ENCODE peak calls at places on chromosomes 5 and 9, in nine cellular contexts. X is cardiac muscle cell, G is foreskin fibroblast, F is T-helper 2 cell, S is HepG2, C is Karpas-422, N is G401, J is non-pigmented ciliary epithelial cell, U is head of caudate nucleus. D is an unnamed sample.

GRCh38 chr9:113969343-113969742 is 93.2 kb downstream of the ZNF618 start:
- DNase-seq in F (no peak), X (no peak), S (no peak), C (no peak), G (no peak), J (no peak), U (no peak), N (no peak), D (no peak)

GRCh38 chr9:74205071-74205470 is 292.1 kb upstream of the RORB start:
- DNase-seq in U (no peak), J (no peak), X (no peak), F (no peak), G (no peak), S (no peak), N (no peak), C (no peak), D (no peak)

GRCh38 chr9:13443380-13444271 is 164.1 kb upstream of the MPDZ start:
- DNase-seq in S (no peak), U (peak), N (peak), G (peak), X (no peak), F (no peak), C (no peak), J (no peak), D (no peak)

GRCh38 chr9:76817489-76817888 is 53.3 kb downstream of the PCA3 start:
- DNase-seq in U (no peak), X (no peak), F (no peak), J (peak), N (no peak), G (peak), C (no peak), S (no peak), D (peak)

GRCh38 chr5:153901449-153901848 is 137.3 kb downstream of the FAM114A2 start:
- DNase-seq in G (no peak), C (no peak), U (no peak), S (no peak), X (no peak), N (no peak), F (no peak), J (no peak), D (no peak)

GRCh38 chr5:98402130-98402529 is 371.3 kb upstream of the RGMB start:
- DNase-seq in S (no peak), N (no peak), C (no peak), U (no peak), G (no peak), J (no peak), X (no peak), F (no peak), D (no peak)

GRCh38 chr5:76544268-76544926 is 78.8 kb downstream of the F2RL2 start:
- DNase-seq in J (peak), U (peak), N (peak), X (peak), C (peak), G (peak), S (peak), F (peak), D (peak)

GRCh38 chr9:121593066-121593465 is 58.4 kb upstream of the DAB2IP start:
- DNase-seq in F (no peak), J (no peak), C (no peak), U (no peak), N (no peak), S (no peak), G (no peak), X (no peak), D (no peak)

GRCh38 chr5:167440846-167441245 is 850.6 kb upstream of the WWC1 start:
- DNase-seq in N (no peak), G (no peak), U (no peak), C (no peak), S (no peak), X (no peak), J (no peak), F (no peak), D (no peak)

GRCh38 chr5:93831449-93831848 is 90.0 kb upstream of the POU5F2 start:
- DNase-seq in S (no peak), N (no peak), X (no peak), U (no peak), G (peak), C (no peak), J (peak), F (no peak), D (no peak)

GRCh38 chr5:118657576-118657975 is 330.8 kb downstream of the DTWD2 start:
- DNase-seq in G (no peak), U (no peak), F (no peak), C (no peak), S (no peak), N (no peak), X (no peak), J (no peak), D (no peak)

GRCh38 chr5:118802335-118802734 is 186.0 kb downstream of the DTWD2 start:
- DNase-seq in X (no peak), J (no peak), C (no peak), U (no peak), S (no peak), N (no peak), G (no peak), F (no peak), D (no peak)

GRCh38 chr5:172886974-172887491 is 53.0 kb downstream of the ERGIC1 start:
- DNase-seq in C (no peak), X (no peak), F (no peak), G (peak), N (peak), J (peak), S (peak), U (peak), D (peak)